ENCODE peak calls at places on chromosomes 2 and 18, in five cellular contexts. Z, V, C, L and D are unnamed samples.

GRCh38 chr2:172096661-172097547 is 5.8 kb downstream of the DLX2 start:
- DNase-seq in V (peak), Z (no peak), C (peak), L (no peak), D (peak)

GRCh38 chr2:181892795-181893435 is 1.4 kb downstream of the ITPRID2 start:
- DNase-seq in L (peak), V (no peak), C (no peak), Z (no peak), D (peak)

GRCh38 chr2:109560265-109560664 is 53.5 kb downstream of the SEPTIN10 start:
- DNase-seq in V (no peak), C (no peak), Z (no peak), L (no peak), D (peak)

GRCh38 chr2:207254526-207255464 is 89.0 kb upstream of the KLF7 start:
- DNase-seq in V (no peak), L (peak), C (no peak), Z (no peak), D (peak)

GRCh38 chr18:44458777-44459176 is 221.9 kb upstream of the SETBP1 start:
- DNase-seq in L (peak), V (no peak), C (no peak), Z (no peak), D (peak)

GRCh38 chr2:206086683-206087350 is 843 bp upstream of the INO80D start:
- DNase-seq in Z (no peak), V (no peak), L (peak), C (no peak), D (peak)

GRCh38 chr18:55453186-55453585 is 134.8 kb downstream of the TCF4 start:
- DNase-seq in V (no peak), Z (no peak), C (no peak), L (no peak), D (no peak)

GRCh38 chr2:189347540-189347939 is 93.7 kb upstream of the WDR75 start:
- DNase-seq in L (peak), V (no peak), Z (no peak), C (no peak), D (peak)

GRCh38 chr2:5849596-5849995 is 157.4 kb downstream of the SOX11 start:
- DNase-seq in L (peak), Z (no peak), V (no peak), C (no peak), D (no peak)

GRCh38 chr2:241558532-241559488 is at the start of gene BOK:
- DNase-seq in L (peak), Z (peak), C (peak), V (no peak), D (peak)

GRCh38 chr2:44450082-44450481 is 88.3 kb downstream of the CAMKMT start:
- DNase-seq in L (no peak), C (no peak), Z (no peak), V (peak), D (no peak)

GRCh38 chr18:31454066-31454708 is 6.6 kb downstream of the DSG3 start:
- DNase-seq in Z (no peak), V (no peak), C (no peak), L (peak), D (peak)

GRCh38 chr2:162277344-162277743 is 34.1 kb upstream of the FAP start:
- DNase-seq in C (no peak), Z (no peak), V (no peak), L (no peak), D (no peak)

GRCh38 chr2:197705912-197706838 is 1.0 kb downstream of the MARS2 start:
- DNase-seq in V (no peak), Z (peak), C (no peak), L (peak), D (peak)

GRCh38 chr2:95315801-95316411 is 18.8 kb downstream of the KCNIP3 start:
- DNase-seq in L (no peak), V (no peak), Z (no peak), C (no peak), D (no peak)

GRCh38 chr2:200422071-200422470 is 87.8 kb downstream of the KCTD18 start:
- DNase-seq in Z (no peak), L (no peak), V (no peak), C (no peak), D (no peak)

GRCh38 chr2:216683846-216684245 is 11.5 kb downstream of the IGFBP5 start:
- DNase-seq in C (no peak), Z (no peak), L (peak), V (no peak), D (peak)

GRCh38 chr18:10009321-10010144 is 95.7 kb downstream of the VAPA start:
- DNase-seq in Z (no peak), V (no peak), L (no peak), C (no peak), D (no peak)

GRCh38 chr2:105398522-105399206 is at the start of gene FHL2:
- DNase-seq in C (peak), Z (peak), L (peak), V (peak), D (peak)

GRCh38 chr2:207686812-207687211 is 24.6 kb upstream of the CCNYL1 start:
- DNase-seq in L (no peak), Z (no peak), V (no peak), C (no peak), D (no peak)

GRCh38 chr18:62963522-62963921 is 248.2 kb downstream of the PHLPP1 start:
- DNase-seq in V (no peak), Z (no peak), L (no peak), C (no peak), D (peak)

GRCh38 chr2:70087703-70088507 is 628 bp downstream of the PCBP1 start:
- DNase-seq in L (peak), V (no peak), C (peak), Z (peak), D (peak)

GRCh38 chr2:202267495-202267894 is 1.9 kb downstream of the NOP58 start:
- DNase-seq in Z (no peak), L (no peak), V (no peak), C (no peak), D (no peak)

GRCh38 chr18:3269241-3269640 is 7.3 kb downstream of the MYL12B start:
- DNase-seq in L (peak), C (no peak), Z (no peak), V (no peak), D (peak)

GRCh38 chr18:7011142-7011541 is 106.5 kb downstream of the LAMA1 start:
- DNase-seq in V (no peak), Z (no peak), L (peak), C (no peak), D (no peak)

GRCh38 chr18:7020995-7021777 is 96.4 kb downstream of the LAMA1 start:
- DNase-seq in V (no peak), C (no peak), Z (peak), L (no peak), D (no peak)

GRCh38 chr18:7021994-7022840 is 95.4 kb downstream of the LAMA1 start:
- DNase-seq in C (no peak), Z (no peak), V (no peak), L (peak), D (peak)

GRCh38 chr18:7017013-7017412 is 100.6 kb downstream of the LAMA1 start:
- DNase-seq in V (no peak), C (no peak), L (no peak), Z (no peak), D (no peak)
- H2BK12ac ChIP-seq in V (no peak), C (no peak), L (no peak), Z (no peak), D (no peak)

DNA sequence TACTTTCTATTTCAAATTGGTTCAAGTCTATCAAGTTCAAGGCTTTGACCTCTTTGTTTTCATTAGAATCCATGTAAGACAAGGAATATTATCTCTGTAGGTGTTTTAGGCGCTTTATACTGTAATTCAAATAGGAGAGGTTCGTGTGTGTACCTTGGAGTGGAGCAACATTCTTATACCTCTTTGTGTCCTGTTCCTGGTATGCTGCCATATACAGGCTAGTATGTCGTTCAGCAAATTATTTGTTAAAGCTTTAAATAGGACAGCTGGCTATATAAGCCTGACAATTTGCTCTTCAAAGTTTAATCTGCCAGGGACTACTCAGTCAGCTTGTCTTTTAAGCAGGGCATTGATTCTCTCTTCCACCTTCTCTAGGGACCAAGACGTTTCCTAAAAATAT is 31.1 kb upstream of the SPAG16 start:
- DNase-seq in C (no peak), V (no peak), Z (no peak), L (no peak), D (no peak)
- H2BK120ac ChIP-seq in C (no peak), V (no peak), Z (no peak), L (peak), D (no peak)

GRCh38 chr2:8984152-8984551 is 19.3 kb downstream of the MBOAT2 start:
- DNase-seq in Z (no peak), C (no peak), L (no peak), V (no peak), D (peak)

GRCh38 chr2:8984855-8985254 is 18.6 kb downstream of the MBOAT2 start:
- DNase-seq in C (no peak), V (no peak), L (no peak), Z (no peak), D (peak)

GRCh38 chr2:8985561-8986326 is 17.7 kb downstream of the MBOAT2 start:
- DNase-seq in V (no peak), Z (no peak), L (no peak), C (no peak), D (peak)

GRCh38 chr2:8987413-8987812 is 16.1 kb downstream of the MBOAT2 start:
- DNase-seq in Z (no peak), L (peak), V (no peak), C (no peak), D (no peak)

GRCh38 chr2:8986327-8986976 is 17.0 kb downstream of the MBOAT2 start:
- DNase-seq in L (peak), Z (peak), V (no peak), C (peak), D (no peak)
- H3K18ac ChIP-seq in L (no peak), Z (no peak), V (no peak), C (no peak), D (no peak)

GRCh38 chr2:174039551-174040416 is 74.6 kb upstream of the SP3 start:
- DNase-seq in Z (peak), C (peak), V (peak), L (peak), D (peak)
- H2BK12ac ChIP-seq in Z (peak), C (peak), V (no peak), L (peak), D (peak)

GRCh38 chr2:218576854-218577253 is 8.2 kb downstream of the CNOT9 start:
- DNase-seq in L (no peak), V (no peak), C (no peak), Z (no peak), D (no peak)
- H2BK120ac ChIP-seq in L (no peak), V (no peak), C (no peak), Z (no peak), D (no peak)

GRCh38 chr2:30225131-30225762 is 6.1 kb upstream of the LBH start:
- DNase-seq in L (no peak), V (no peak), C (no peak), Z (no peak), D (peak)
- H3K18ac ChIP-seq in L (no peak), V (no peak), C (peak), Z (no peak), D (peak)

GRCh38 chr2:53233759-53234547 is 533.7 kb upstream of the CHAC2 start:
- DNase-seq in L (no peak), Z (no peak), V (no peak), C (no peak), D (no peak)
- H2BK12ac ChIP-seq in L (no peak), Z (no peak), V (no peak), C (no peak), D (no peak)

GRCh38 chr2:191678437-191679110 is 638 bp downstream of the NABP1 start:
- DNase-seq in L (peak), C (peak), V (no peak), Z (peak), D (peak)
- H2BK120ac ChIP-seq in L (peak), C (no peak), V (no peak), Z (no peak), D (peak)